ENCODE peak calls at places on chromosome 1, in seven cellular contexts. F is sigmoid colon, A is stomach, M is upper lobe of left lung, W is GM12878, J is A549, Z is SK-N-SH. C is an unnamed sample.

GRCh38 chr1:63622847-63623566 is 29.8 kb downstream of the PGM1 start:
- DNase-seq in M (no peak), F (no peak), A (no peak), Z (no peak), W (peak), J (no peak), C (no peak)

GRCh38 chr1:201357636-201358348 is 19.7 kb downstream of the TNNT2 start:
- DNase-seq in W (no peak), M (no peak), Z (no peak), A (no peak), J (no peak), F (no peak), C (no peak)

GRCh38 chr1:46288485-46289133 is 14.8 kb downstream of the LRRC41 start:
- DNase-seq in M (no peak), J (no peak), F (no peak), Z (no peak), A (no peak), W (no peak), C (no peak)

GRCh38 chr1:54409156-54410142 is 3.3 kb upstream of the SSBP3 start:
- DNase-seq in W (peak), J (no peak), A (peak), Z (no peak), M (no peak), F (no peak), C (no peak)

GRCh38 chr1:107480548-107480947 is 339.7 kb downstream of the NTNG1 start:
- DNase-seq in M (peak), F (no peak), J (no peak), A (peak), Z (peak), W (no peak), C (no peak)

GRCh38 chr1:190759807-190760206 is 282.1 kb upstream of the BRINP3 start:
- DNase-seq in Z (no peak), M (no peak), W (peak), J (no peak), A (no peak), F (no peak), C (no peak)

GRCh38 chr1:240691521-240692338 is 79.8 kb upstream of the GREM2 start:
- DNase-seq in J (peak), W (no peak), A (peak), F (peak), Z (peak), M (no peak), C (no peak)

GRCh38 chr1:91569411-91570104 is 68.9 kb downstream of the CDC7 start:
- DNase-seq in F (peak), M (no peak), Z (no peak), W (no peak), A (peak), J (peak), C (peak)

GRCh38 chr1:108584320-108584968 is 24.5 kb downstream of the EEIG2 start:
- DNase-seq in A (no peak), M (no peak), F (no peak), J (no peak), W (no peak), Z (no peak), C (no peak)

GRCh38 chr1:119964673-119965363 is 68.5 kb upstream of the ADAM30 start:
- DNase-seq in M (no peak), W (no peak), J (no peak), F (no peak), Z (no peak), A (no peak), C (no peak)

GRCh38 chr1:88708011-88708410 is 23.9 kb downstream of the PKN2 start:
- DNase-seq in Z (no peak), M (no peak), F (no peak), W (no peak), A (no peak), J (no peak), C (no peak)

GRCh38 chr1:201489656-201490261 is 17.2 kb downstream of the CSRP1 start:
- DNase-seq in W (no peak), A (no peak), Z (no peak), M (no peak), J (no peak), F (no peak), C (no peak)

GRCh38 chr1:161227196-161227871 is 1.5 kb downstream of the TOMM40L start:
- DNase-seq in Z (peak), A (peak), F (peak), M (no peak), W (peak), J (peak), C (peak)

GRCh38 chr1:35268282-35269189 is at the start of gene ZMYM4:
- DNase-seq in W (peak), J (peak), A (peak), M (peak), Z (peak), F (peak), C (peak)

GRCh38 chr1:35269989-35270289 is 1.4 kb downstream of the ZMYM4 start:
- DNase-seq in M (no peak), Z (no peak), F (no peak), W (no peak), J (no peak), A (no peak), C (no peak)

GRCh38 chr1:35264861-35265260 is 3.6 kb upstream of the ZMYM4 start:
- DNase-seq in M (no peak), F (no peak), J (peak), W (no peak), Z (no peak), A (peak), C (no peak)

GRCh38 chr1:35266306-35266705 is 2.2 kb upstream of the ZMYM4 start:
- DNase-seq in Z (no peak), J (no peak), M (no peak), W (no peak), A (no peak), F (no peak), C (no peak)

GRCh38 chr1:35269190-35269988 is 880 bp downstream of the ZMYM4 start:
- DNase-seq in M (no peak), J (no peak), F (no peak), A (no peak), Z (no peak), W (no peak), C (no peak)
- TF ChIP-seq EP300 in M (no peak), J (no peak), F (no peak), A (no peak), Z (no peak), W (no peak), C (no peak)

DNA sequence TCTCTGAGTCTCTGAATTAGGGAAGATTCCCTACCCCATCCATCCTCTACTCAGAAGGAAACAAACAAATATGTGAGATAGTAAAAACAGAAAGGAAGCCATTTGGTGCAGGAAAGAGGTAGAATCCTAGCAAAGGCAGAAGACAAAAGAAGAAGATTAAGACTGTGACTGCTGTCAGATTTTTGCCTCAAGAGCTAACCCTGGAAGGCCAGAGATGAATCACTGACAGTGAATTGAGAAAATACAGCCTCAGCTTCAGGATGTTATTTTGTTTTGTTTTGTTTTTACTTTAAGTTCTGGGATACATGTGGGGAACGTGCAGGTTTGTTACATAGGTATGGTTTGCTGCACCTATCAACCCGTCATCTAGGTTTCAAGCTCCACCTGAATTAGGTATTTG is 31.7 kb downstream of the DSTYK start:
- DNase-seq in J (no peak), A (no peak), Z (no peak), W (no peak), F (no peak), M (no peak), C (no peak)
- TF ChIP-seq EP300 in J (no peak), A (no peak), Z (no peak), W (no peak), F (no peak), M (no peak), C (no peak)

GRCh38 chr1:51422367-51423097 is 92.2 kb upstream of the TTC39A start:
- DNase-seq in M (no peak), F (no peak), J (no peak), A (no peak), Z (no peak), W (no peak), C (no peak)

GRCh38 chr1:51421961-51422360 is 91.6 kb upstream of the TTC39A start:
- DNase-seq in A (no peak), M (no peak), Z (peak), F (no peak), J (peak), W (no peak), C (no peak)

GRCh38 chr1:51420867-51421627 is 90.7 kb upstream of the TTC39A start:
- DNase-seq in F (no peak), W (no peak), Z (no peak), A (no peak), M (no peak), J (no peak), C (no peak)

GRCh38 chr1:51425273-51425672 is 93.8 kb downstream of the EPS15 start:
- DNase-seq in Z (no peak), W (no peak), M (no peak), F (no peak), A (no peak), J (no peak), C (no peak)

GRCh38 chr1:51423098-51423821 is 92.9 kb upstream of the TTC39A start:
- DNase-seq in J (no peak), M (no peak), W (no peak), Z (no peak), F (no peak), A (no peak), C (no peak)
- TF ChIP-seq EP300 in J (no peak), M (no peak), W (no peak), Z (no peak), F (no peak), A (no peak), C (no peak)

DNA sequence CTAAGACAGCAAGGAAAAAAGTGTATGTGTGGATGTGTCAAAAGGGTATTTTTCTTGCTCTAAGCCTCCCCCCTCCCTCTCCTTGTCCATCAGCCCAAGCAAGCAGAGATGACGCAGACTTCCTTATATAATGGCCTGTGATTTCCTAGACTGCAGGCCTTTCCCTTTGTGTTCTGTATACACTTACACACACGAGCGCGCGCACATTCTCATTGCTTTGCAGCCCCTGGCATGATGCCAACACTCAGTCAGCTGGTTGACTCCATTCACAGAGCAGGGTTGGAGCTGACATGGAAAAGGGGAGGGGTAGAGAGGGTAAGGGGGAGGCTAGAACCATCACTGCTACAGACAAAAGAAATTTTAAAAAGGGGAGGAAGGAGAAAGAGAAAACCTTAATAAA is 41.8 kb downstream of the GATAD2B start:
- DNase-seq in W (no peak), F (peak), M (no peak), J (peak), Z (peak), A (peak), C (peak)
- TF ChIP-seq EP300 in W (no peak), F (no peak), M (no peak), J (no peak), Z (no peak), A (no peak), C (no peak)

GRCh38 chr1:56872597-56872996 is 18.0 kb downstream of the C8A start:
- DNase-seq in J (no peak), F (no peak), A (no peak), Z (no peak), W (no peak), M (no peak), C (no peak)

GRCh38 chr1:56873213-56873612 is 18.6 kb downstream of the C8A start:
- DNase-seq in W (no peak), Z (no peak), J (no peak), M (no peak), A (no peak), F (no peak), C (no peak)

GRCh38 chr1:56877973-56878372 is 23.4 kb downstream of the C8A start:
- DNase-seq in A (no peak), J (no peak), Z (no peak), W (no peak), F (no peak), M (no peak), C (no peak)

GRCh38 chr1:56868761-56869160 is 14.2 kb downstream of the C8A start:
- DNase-seq in J (no peak), Z (no peak), F (no peak), M (no peak), A (no peak), W (no peak), C (no peak)

DNA sequence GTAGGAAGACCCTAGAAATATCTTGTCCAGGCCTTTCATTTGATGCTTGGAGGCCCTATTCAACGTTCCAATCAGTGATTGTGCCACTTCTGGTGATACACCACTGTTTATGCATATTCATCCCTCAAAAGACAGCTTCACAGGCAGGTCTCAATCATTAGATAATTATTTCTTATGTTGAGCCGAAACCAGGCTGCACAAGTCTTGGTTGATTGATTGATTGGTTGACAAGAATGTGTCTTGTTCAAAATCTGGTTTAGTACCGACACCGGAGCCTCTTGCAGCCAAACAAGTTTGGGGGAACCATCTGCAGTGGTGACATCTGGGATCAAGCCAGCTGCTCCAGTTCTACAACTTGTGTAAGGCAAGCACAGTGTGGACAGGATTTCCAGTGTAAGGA is 20.1 kb downstream of the C8A start:
- DNase-seq in M (no peak), W (no peak), Z (no peak), J (no peak), A (no peak), F (no peak), C (no peak)
- TF ChIP-seq EP300 in M (no peak), W (no peak), Z (no peak), J (no peak), A (no peak), F (no peak), C (no peak)

GRCh38 chr1:15649937-15650336 is 32.7 kb downstream of the DDI2 start:
- DNase-seq in A (no peak), Z (no peak), M (no peak), W (no peak), J (no peak), F (no peak), C (no peak)
- TF ChIP-seq EP300 in A (no peak), Z (no peak), M (no peak), W (no peak), J (no peak), F (no peak), C (no peak)

GRCh38 chr1:9418851-9419250 is 120.4 kb upstream of the SLC25A33 start:
- DNase-seq in W (no peak), F (no peak), J (no peak), Z (no peak), M (no peak), A (no peak), C (no peak)
- TF ChIP-seq EP300 in W (no peak), F (no peak), J (no peak), Z (no peak), M (no peak), A (no peak), C (no peak)

GRCh38 chr1:4600615-4601460 is 53.6 kb upstream of the AJAP1 start:
- DNase-seq in F (no peak), Z (no peak), A (peak), J (no peak), W (no peak), M (no peak), C (no peak)

GRCh38 chr1:4601986-4602385 is 52.4 kb upstream of the AJAP1 start:
- DNase-seq in W (no peak), M (no peak), J (no peak), F (no peak), A (peak), Z (no peak), C (no peak)

GRCh38 chr1:4603317-4604110 is 50.9 kb upstream of the AJAP1 start:
- DNase-seq in M (no peak), A (no peak), Z (no peak), W (no peak), F (peak), J (peak), C (no peak)

GRCh38 chr1:4602536-4603316 is 51.7 kb upstream of the AJAP1 start:
- DNase-seq in F (peak), J (no peak), M (no peak), W (no peak), Z (no peak), A (peak), C (no peak)

GRCh38 chr1:4605158-4605557 is 49.3 kb upstream of the AJAP1 start:
- DNase-seq in Z (no peak), F (peak), M (no peak), A (no peak), J (no peak), W (no peak), C (no peak)
- TF ChIP-seq EP300 in Z (no peak), F (no peak), M (no peak), A (no peak), J (no peak), W (no peak), C (no peak)

DNA sequence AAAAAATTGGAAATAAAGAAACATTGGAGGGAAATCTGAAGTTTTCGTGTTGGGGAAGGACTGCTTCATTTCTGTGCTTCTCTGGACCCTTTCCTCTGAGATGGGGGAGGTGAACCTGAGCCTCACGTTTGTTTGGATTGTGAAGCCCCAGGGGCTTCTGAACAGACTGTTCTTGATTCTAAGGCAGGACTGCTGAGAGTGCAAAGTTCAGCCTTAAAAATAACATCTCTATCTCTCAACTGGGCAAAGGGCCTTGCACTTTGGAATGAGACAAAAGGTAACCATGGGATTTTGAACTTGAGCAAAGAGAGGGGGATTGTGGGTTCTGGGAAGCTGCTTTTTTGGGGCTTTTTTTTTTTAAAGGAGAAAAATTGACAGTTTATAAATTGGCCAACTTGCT is 45.0 kb downstream of the GPR88 start:
- DNase-seq in A (no peak), Z (no peak), M (no peak), W (no peak), F (no peak), J (no peak), C (no peak)
- TF ChIP-seq EP300 in A (no peak), Z (no peak), M (no peak), W (no peak), F (no peak), J (no peak), C (no peak)

DNA sequence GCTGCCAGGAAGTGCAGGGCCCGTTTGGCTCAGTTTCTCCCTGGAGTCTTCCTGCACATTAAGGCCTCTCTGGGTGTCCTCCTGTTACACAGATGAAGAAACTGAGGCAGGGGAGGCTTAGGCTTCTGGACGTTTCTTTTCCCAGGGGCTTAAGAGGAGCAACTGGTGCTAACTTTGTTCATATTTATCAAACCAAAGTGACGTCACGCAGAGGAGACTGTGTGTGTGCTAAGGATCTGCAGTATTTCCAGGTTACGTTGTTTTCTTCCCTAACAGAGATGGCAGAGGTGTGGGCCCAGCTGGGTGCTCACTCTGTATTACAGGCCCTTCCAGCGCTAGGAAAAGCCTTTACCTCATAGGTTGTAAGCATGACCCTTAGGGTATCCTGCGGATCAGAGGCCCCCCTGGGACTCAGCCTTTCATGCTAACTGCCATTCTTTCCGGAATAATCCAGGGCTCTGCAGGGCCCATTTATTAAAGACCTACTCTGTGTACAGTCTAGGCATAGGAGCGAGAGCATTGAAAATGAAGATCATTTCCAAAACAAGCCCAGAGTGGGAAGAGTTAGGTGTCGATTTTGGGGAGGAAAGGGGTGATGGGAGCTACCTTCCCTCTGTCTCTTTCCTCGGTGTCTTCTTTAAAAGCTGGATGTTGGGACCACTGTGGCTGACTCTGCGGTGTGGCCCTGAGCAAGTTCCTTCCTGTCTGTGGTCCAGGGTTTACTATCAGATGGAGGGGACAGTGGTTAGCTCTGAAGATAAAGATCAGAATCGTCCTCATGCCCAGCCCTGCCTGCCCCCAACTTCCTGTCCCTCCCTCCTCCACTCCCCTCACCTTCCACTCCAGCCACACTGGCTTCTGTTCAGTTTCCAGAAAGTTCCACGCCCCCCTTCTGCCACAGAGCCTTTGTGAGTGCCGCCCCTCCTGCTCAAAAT is 4.6 kb downstream of the AGTRAP start:
- DNase-seq in Z (no peak), M (no peak), J (no peak), A (no peak), W (no peak), F (no peak), C (no peak)
- TF ChIP-seq EP300 in Z (no peak), M (no peak), J (no peak), A (no peak), W (no peak), F (no peak), C (no peak)